ENCODE peak calls at places on chromosomes 13 and 19, in four cellular contexts. M, A, W and K are unnamed samples.

GRCh38 chr19:41584931-41585330 is 9.0 kb downstream of the CEACAM21 start:
- DNase-seq in M (no peak), A (no peak), W (no peak), K (no peak)

GRCh38 chr13:110113284-110113764 is 193.6 kb downstream of the COL4A1 start:
- DNase-seq in M (no peak), A (no peak), W (no peak), K (no peak)

GRCh38 chr13:111360452-111360851 is 40.0 kb downstream of the TEX29 start:
- DNase-seq in M (no peak), A (no peak), W (no peak), K (no peak)

GRCh38 chr13:97249797-97250495 is 27.8 kb downstream of the MBNL2 start:
- DNase-seq in M (no peak), A (no peak), W (no peak), K (no peak)

GRCh38 chr19:32908641-32909190 is 39.1 kb upstream of the SLC7A9 start:
- DNase-seq in M (no peak), A (peak; percentile 48), W (no peak), K (no peak)

GRCh38 chr19:35959040-35959967 is 23.1 kb downstream of the LRFN3 start:
- DNase-seq in M (no peak), A (no peak), W (peak; percentile 58), K (no peak)

GRCh38 chr19:55720801-55721200 is 17.4 kb downstream of the NLRP9 start:
- DNase-seq in M (no peak), A (no peak), W (no peak), K (no peak)

GRCh38 chr19:58033741-58034475 is at the start of gene ZSCAN1:
- DNase-seq in M (no peak), A (peak; percentile 97), W (peak; percentile 99), K (no peak)

GRCh38 chr19:46469541-46470185 is 1.7 kb downstream of the PNMA8A start:
- DNase-seq in M (no peak), A (no peak), W (no peak), K (no peak)

GRCh38 chr13:31703780-31704179 is 35.5 kb upstream of the RXFP2 start:
- DNase-seq in M (no peak), A (no peak), W (no peak), K (no peak)

GRCh38 chr19:50333737-50334617 is 4.8 kb upstream of the KCNC3 start:
- DNase-seq in M (no peak), A (no peak), W (peak; percentile 86), K (no peak)

GRCh38 chr13:70483599-70484276 is 375.5 kb upstream of the KLHL1 start:
- DNase-seq in M (no peak), A (no peak), W (no peak), K (no peak)

GRCh38 chr13:98363326-98363725 is 186.3 kb upstream of the RNF113B start:
- DNase-seq in M (no peak), A (no peak), W (no peak), K (no peak)

GRCh38 chr13:36998624-36999041 is 507 bp downstream of the ALG5 start:
- DNase-seq in M (no peak), A (peak; percentile 33), W (peak; percentile 47), K (no peak)

GRCh38 chr19:45419396-45419795 is 4.3 kb downstream of the ERCC1 start:
- DNase-seq in M (no peak), A (no peak), W (no peak), K (no peak)

GRCh38 chr13:110447058-110447511 is 114.4 kb downstream of the RAB20 start:
- DNase-seq in M (no peak), A (peak; percentile 47), W (no peak), K (no peak)

GRCh38 chr19:48752511-48753365 is at the start of gene FUT1:
- DNase-seq in M (peak; percentile 89), A (peak; percentile 94), W (peak; percentile 89), K (no peak)
- H3K27ac ChIP-seq in M (peak within 1 kb of the TSS; percentile 84), A (no peak within 1 kb of the TSS), W (no peak within 1 kb of the TSS), K (no peak within 1 kb of the TSS)

GRCh38 chr19:6577410-6578125 is 13.4 kb downstream of the CD70 start:
- DNase-seq in M (no peak), A (no peak), W (no peak), K (no peak)
- H3K9ac ChIP-seq in M (no peak overlapping the region), A (no peak overlapping the region), W (no peak overlapping the region), K (no peak overlapping the region)

GRCh38 chr19:38730470-38730730 is 13.9 kb downstream of the CAPN12 start:
- DNase-seq in M (no peak), A (no peak), W (no peak), K (no peak)
- H3K27ac ChIP-seq in M (no peak overlapping the region), A (no peak overlapping the region), W (no peak overlapping the region), K (no peak overlapping the region)

DNA sequence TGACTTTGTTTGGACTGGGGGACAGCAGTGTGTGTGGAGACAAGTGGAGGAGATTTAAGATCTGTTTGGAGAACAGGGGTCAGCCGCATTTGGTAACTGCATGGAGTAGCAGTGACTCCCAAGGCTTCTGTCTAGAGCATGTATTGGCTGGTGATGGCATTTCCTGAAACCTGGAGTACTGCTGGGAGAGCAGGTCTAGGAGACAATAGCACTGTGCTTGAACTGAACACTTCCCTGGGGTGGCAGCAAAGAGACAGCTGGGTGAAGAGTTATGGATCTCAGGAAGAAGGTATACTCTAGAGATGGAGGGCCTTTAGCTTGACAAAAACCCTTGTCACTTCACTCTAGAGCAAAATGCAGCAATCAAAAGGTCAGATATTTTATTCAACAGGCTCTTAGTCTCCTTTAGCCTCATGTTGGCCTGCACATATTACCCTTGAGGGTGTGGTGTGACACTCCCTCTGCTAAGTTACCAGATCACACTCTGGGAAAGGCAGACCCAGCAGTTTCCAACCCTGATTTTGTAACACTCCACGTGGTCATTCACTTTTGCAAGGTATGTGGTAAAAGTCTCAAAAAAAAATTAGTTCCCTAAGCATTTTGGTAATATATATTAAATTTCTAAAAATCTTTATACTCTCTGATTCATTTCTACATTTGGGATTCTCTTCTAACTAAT is 70.2 kb downstream of the DHRS12 start:
- DNase-seq in M (no peak), A (peak; percentile 27), W (no peak), K (no peak)
- H3K9ac ChIP-seq in M (no peak overlapping the region), A (no peak overlapping the region), W (no peak overlapping the region), K (no peak overlapping the region)

GRCh38 chr19:39448271-39448670 is 2.9 kb downstream of the SUPT5H start:
- DNase-seq in M (no peak), A (no peak), W (no peak), K (no peak)
- H3K27ac ChIP-seq in M (no peak overlapping the region), A (no peak overlapping the region), W (no peak overlapping the region), K (no peak overlapping the region)

GRCh38 chr19:18519962-18520847 is 1.7 kb downstream of the ELL start:
- DNase-seq in M (peak; percentile 62), A (peak; percentile 88), W (peak; percentile 80), K (no peak)

GRCh38 chr19:18515959-18516358 is 5.9 kb downstream of the ELL start:
- DNase-seq in M (no peak), A (no peak), W (no peak), K (no peak)

GRCh38 chr19:18518639-18519038 is 3.2 kb downstream of the ELL start:
- DNase-seq in M (no peak), A (no peak), W (no peak), K (no peak)

GRCh38 chr19:18514800-18515682 is 6.8 kb downstream of the ELL start:
- DNase-seq in M (no peak), A (peak; percentile 81), W (no peak), K (no peak)

GRCh38 chr19:18517606-18518005 is 4.3 kb downstream of the ELL start:
- DNase-seq in M (no peak), A (no peak), W (no peak), K (no peak)
- H3K9ac ChIP-seq in M (no peak overlapping the region), A (no peak overlapping the region), W (no peak overlapping the region), K (no peak overlapping the region)

GRCh38 chr13:74289861-74290260 is 155.7 kb upstream of the KLF12 start:
- DNase-seq in M (no peak), A (no peak), W (no peak), K (no peak)
- H3K27ac ChIP-seq in M (no peak overlapping the region), A (no peak overlapping the region), W (no peak overlapping the region), K (no peak overlapping the region)

GRCh38 chr19:3409346-3410064 is 43.1 kb downstream of the NFIC start:
- DNase-seq in M (no peak), A (no peak), W (no peak), K (no peak)
- H3K9ac ChIP-seq in M (no peak overlapping the region), A (no peak overlapping the region), W (no peak overlapping the region), K (no peak overlapping the region)

DNA sequence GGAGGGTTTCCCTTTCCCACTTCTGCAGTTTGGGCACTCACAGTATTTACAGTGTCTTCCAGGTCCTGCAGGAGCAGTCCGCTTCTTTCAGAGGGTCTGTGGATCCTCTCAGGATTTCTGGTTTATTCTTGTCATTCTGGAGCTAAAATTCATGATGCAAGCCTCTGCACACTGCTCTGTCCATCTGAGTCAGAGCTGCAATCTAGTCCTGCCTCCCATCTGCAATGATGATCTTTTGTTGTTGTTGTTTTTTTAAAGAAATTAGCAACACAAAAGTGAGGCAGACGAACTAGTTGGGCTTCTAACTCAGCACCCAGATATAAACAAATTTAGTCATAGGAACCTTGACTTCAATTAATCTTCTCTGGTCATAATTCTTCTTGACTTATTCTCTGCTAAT is 86.5 kb downstream of the DLEU7 start:
- DNase-seq in M (no peak), A (no peak), W (no peak), K (no peak)
- H3K27ac ChIP-seq in M (peak overlapping the region; percentile 2), A (no peak overlapping the region), W (no peak overlapping the region), K (peak overlapping the region; percentile 81)